ENCODE peak calls at places on chromosomes 16 and 17, in seven cellular contexts. O is breast epithelium, F is bronchial epithelial cell, H is OCI-LY7, P is tibial artery, M is psoas muscle, Z is ascending aorta. W is an unnamed sample. For H3K36me3, the result is how much of the 10 kb centered on the place peaks cover.

GRCh38 chr17:63275318-63275967 is 170.7 kb downstream of the CYB561 start:
- DNase-seq in O (no peak), F (peak), H (no peak), P (no peak), M (no peak), Z (no peak), W (no peak)

GRCh38 chr17:29190039-29190438 is 9.8 kb upstream of the MYO18A start:
- DNase-seq in O (no peak), F (no peak), H (no peak), P (no peak), M (no peak), Z (no peak), W (no peak)

GRCh38 chr17:79356839-79357447 is 253.9 kb downstream of the RBFOX3 start:
- DNase-seq in O (no peak), F (no peak), H (no peak), P (no peak), M (peak), Z (no peak), W (no peak)

GRCh38 chr16:63457869-63458268 is 1421.6 kb upstream of the CDH8 start:
- DNase-seq in O (no peak), F (no peak), H (no peak), P (no peak), M (no peak), Z (no peak), W (no peak)

GRCh38 chr16:56199164-56199563 is 7.9 kb downstream of the GNAO1 start:
- DNase-seq in O (no peak), F (no peak), H (peak), P (no peak), M (no peak), Z (no peak), W (no peak)

GRCh38 chr17:44095647-44096496 is 25.3 kb downstream of the G6PC3 start:
- DNase-seq in O (no peak), F (peak), H (no peak), P (peak), M (peak), Z (no peak), W (no peak)

GRCh38 chr17:58968662-58969061 is 138.0 kb downstream of the TRIM37 start:
- DNase-seq in O (no peak), F (no peak), H (no peak), P (no peak), M (no peak), Z (no peak), W (no peak)

GRCh38 chr16:47073223-47074155 is 70.3 kb downstream of the NETO2 start:
- DNase-seq in O (no peak), F (no peak), H (no peak), P (no peak), M (no peak), Z (no peak), W (no peak)

GRCh38 chr17:5587431-5588032 is 3.2 kb upstream of the NLRP1 start:
- DNase-seq in O (no peak), F (peak), H (peak), P (no peak), M (no peak), Z (no peak), W (no peak)

GRCh38 chr17:73863761-73864535 is 219.7 kb upstream of the SDK2 start:
- DNase-seq in O (no peak), F (no peak), H (no peak), P (no peak), M (no peak), Z (no peak), W (no peak)

GRCh38 chr16:22191966-22192260 is 14.2 kb upstream of the EEF2K start:
- DNase-seq in O (no peak), F (no peak), H (peak), P (no peak), M (peak), Z (no peak), W (no peak)

GRCh38 chr17:81438688-81439087 is 43.4 kb downstream of the BAHCC1 start:
- DNase-seq in O (no peak), F (no peak), H (peak), P (no peak), M (no peak), Z (no peak), W (no peak)

GRCh38 chr17:79919164-79919585 is 79.9 kb upstream of the CBX4 start:
- DNase-seq in O (peak), F (peak), H (no peak), P (peak), M (peak), Z (peak), W (peak)

GRCh38 chr17:56000411-56000810 is 152.9 kb upstream of the ANKFN1 start:
- DNase-seq in O (no peak), F (no peak), H (no peak), P (no peak), M (no peak), Z (no peak), W (no peak)

GRCh38 chr17:2008332-2009126 is 16.6 kb downstream of the RTN4RL1 start:
- DNase-seq in O (no peak), F (no peak), H (no peak), P (no peak), M (peak), Z (no peak), W (no peak)

GRCh38 chr17:9386401-9386800 is 189.2 kb downstream of the STX8 start:
- DNase-seq in O (no peak), F (peak), H (no peak), P (no peak), M (no peak), Z (no peak), W (no peak)

GRCh38 chr16:6032438-6032837 is 934.8 kb upstream of the EEF2KMT start:
- DNase-seq in O (no peak), F (no peak), H (no peak), P (no peak), M (no peak), Z (no peak), W (no peak)

GRCh38 chr17:78725448-78726021 is 56.5 kb downstream of the CYTH1 start:
- DNase-seq in O (no peak), F (no peak), H (peak), P (no peak), M (no peak), Z (no peak), W (no peak)

GRCh38 chr17:40068917-40069750 is 6.4 kb downstream of the THRA start:
- DNase-seq in O (peak), F (peak), H (peak), P (peak), M (peak), Z (peak), W (peak)

GRCh38 chr17:4900231-4901107 is 1.1 kb downstream of the C17orf107 start:
- DNase-seq in O (no peak), F (no peak), H (peak), P (no peak), M (peak), Z (no peak), W (no peak)

GRCh38 chr17:2929881-2930533 is 133.4 kb downstream of the OR1D5 start:
- DNase-seq in O (no peak), F (peak), H (peak), P (no peak), M (no peak), Z (no peak), W (no peak)

GRCh38 chr17:78344666-78345065 is 15.2 kb downstream of the SOCS3 start:
- DNase-seq in O (no peak), F (no peak), H (no peak), P (no peak), M (no peak), Z (no peak), W (no peak)

GRCh38 chr17:28745777-28746473 is 2.1 kb downstream of the TRAF4 start:
- DNase-seq in O (peak), F (peak), H (no peak), P (no peak), M (peak), Z (no peak), W (no peak)

GRCh38 chr16:66070140-66070887 is 296.2 kb upstream of the CDH5 start:
- DNase-seq in O (peak), F (no peak), H (no peak), P (peak), M (peak), Z (no peak), W (peak)

GRCh38 chr16:49464877-49465504 is 91.4 kb downstream of the C16orf78 start:
- DNase-seq in O (peak), F (no peak), H (peak), P (no peak), M (peak), Z (no peak), W (no peak)

GRCh38 chr17:81322271-81323082 is 27.4 kb upstream of the SLC38A10 start:
- DNase-seq in O (no peak), F (no peak), H (peak), P (no peak), M (peak), Z (no peak), W (no peak)

GRCh38 chr17:72244494-72244893 is 123.7 kb downstream of the SOX9 start:
- DNase-seq in O (no peak), F (peak), H (no peak), P (no peak), M (no peak), Z (no peak), W (no peak)

GRCh38 chr16:72837846-72838661 is 209.9 kb downstream of the ZFHX3 start:
- DNase-seq in O (no peak), F (no peak), H (no peak), P (no peak), M (no peak), Z (no peak), W (no peak)

GRCh38 chr17:39073916-39074315 is 77.5 kb downstream of the PLXDC1 start:
- DNase-seq in O (no peak), F (peak), H (no peak), P (no peak), M (no peak), Z (no peak), W (no peak)

GRCh38 chr16:70604407-70605283 is 41.7 kb upstream of the IL34 start:
- DNase-seq in O (peak), F (no peak), H (no peak), P (no peak), M (no peak), Z (no peak), W (no peak)

GRCh38 chr16:1691956-1692355 is 13.9 kb downstream of the JPT2 start:
- DNase-seq in O (no peak), F (peak), H (no peak), P (no peak), M (no peak), Z (no peak), W (no peak)

GRCh38 chr17:51617876-51618455 is 357.6 kb downstream of the UTP18 start:
- DNase-seq in O (no peak), F (no peak), H (no peak), P (no peak), M (no peak), Z (no peak), W (no peak)

DNA sequence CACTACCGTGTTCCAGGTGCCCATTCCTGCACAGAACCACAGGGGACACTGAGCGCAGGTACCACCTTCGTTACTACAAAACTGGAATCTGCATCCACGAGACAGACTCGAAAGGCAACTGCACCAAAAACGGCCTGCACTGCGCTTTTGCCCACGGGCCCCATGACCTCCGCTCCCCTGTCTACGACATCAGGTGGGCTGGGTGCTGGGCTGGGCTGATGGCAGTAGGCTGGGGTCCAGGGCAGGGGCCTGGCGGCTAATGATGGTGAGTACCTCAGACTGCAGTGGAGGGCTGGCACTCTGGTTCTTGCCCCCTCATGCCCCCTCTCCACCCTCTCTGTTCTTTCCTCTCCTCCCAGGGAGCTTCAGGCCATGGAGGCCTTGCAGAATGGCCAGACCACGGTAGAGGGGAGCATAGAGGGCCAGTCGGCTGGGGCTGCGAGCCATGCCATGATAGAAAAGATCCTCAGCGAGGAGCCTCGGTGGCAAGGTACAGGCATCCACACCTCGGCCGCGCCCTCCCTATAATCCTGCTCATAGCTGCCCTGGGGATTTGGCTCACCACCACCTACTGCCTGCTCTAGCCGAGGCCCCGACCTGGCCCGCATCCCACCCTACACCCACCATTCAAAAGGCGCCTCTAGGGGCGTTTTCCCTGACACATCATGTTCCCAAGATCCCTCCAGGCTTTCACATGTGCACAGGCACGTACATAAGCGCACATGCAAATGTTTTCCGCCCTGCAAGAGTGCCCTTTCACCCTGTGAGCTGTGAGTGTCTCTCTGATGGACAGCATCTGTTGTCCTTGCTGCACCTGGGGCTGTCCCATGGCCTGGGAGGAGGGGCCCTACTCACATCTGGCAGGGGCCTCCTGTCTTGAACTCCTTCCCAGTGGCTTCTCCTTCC is 27.7 kb downstream of the UNK start:
- DNase-seq in O (no peak), F (no peak), H (no peak), P (no peak), M (no peak), Z (no peak), W (no peak)
- H3K36me3 ChIP-seq in O (under half), F (under half), H (half or more), P (under half), M (half or more), Z (half or more), W (under half)

DNA sequence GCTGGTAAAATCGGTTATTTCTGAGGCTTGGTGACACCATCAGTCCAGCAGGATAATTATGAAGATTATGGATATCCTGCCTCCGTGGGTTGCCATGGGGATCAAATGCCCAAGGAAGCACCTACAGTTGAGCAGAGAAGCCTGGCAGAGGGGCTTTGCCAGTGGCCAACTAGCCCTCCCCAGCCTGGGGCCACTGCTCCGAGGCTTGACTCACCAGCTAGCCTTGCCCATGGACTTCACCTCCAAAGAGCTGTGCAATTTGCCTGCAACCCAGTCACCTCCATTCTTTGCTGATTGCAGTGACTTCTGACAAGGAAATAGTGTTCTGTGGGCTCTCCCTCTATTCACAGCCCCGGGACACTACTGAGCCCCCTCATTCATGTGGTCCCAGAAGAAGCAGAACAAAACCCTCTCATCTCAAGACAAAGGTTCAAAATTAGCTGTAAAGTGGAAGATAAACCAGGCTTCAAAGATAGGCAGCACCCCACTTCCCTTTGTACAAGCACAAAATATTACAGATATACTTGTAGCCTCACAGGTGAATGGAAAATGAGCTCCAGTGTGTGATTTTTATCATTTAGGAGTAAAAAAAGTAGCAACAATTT is 1.6 kb downstream of the PECAM1 start:
- DNase-seq in O (no peak), F (no peak), H (no peak), P (no peak), M (no peak), Z (no peak), W (no peak)
- H3K4me3 ChIP-seq in O (peak), F (no peak), H (no peak), P (peak), M (peak), Z (no peak), W (peak)

DNA sequence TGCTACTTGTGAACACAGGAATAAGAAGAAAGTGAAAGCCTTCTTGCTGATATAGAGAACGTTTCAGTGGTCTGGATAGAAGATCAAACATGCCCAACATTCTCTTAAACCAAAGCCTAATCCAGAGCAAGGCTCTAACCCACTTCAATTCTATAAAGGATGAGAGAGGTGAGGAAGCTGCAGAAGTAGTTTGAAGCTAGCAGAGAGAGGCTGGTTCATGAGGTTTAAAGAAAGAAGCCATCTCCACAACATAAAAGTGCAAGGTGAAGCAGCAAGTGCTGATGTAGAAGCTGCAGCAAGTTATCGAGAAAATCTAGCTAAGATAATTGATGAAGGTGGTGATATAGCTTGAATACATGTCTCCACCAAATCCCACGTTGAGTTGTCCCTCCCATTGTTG is 383.3 kb upstream of the ASIC2 start:
- DNase-seq in O (no peak), F (no peak), H (no peak), P (no peak), M (no peak), Z (no peak), W (no peak)
- TF ChIP-seq CTCF in O (no peak), F (no peak), H (no peak), P (no peak), M (no peak), Z (no peak), W (no peak)

DNA sequence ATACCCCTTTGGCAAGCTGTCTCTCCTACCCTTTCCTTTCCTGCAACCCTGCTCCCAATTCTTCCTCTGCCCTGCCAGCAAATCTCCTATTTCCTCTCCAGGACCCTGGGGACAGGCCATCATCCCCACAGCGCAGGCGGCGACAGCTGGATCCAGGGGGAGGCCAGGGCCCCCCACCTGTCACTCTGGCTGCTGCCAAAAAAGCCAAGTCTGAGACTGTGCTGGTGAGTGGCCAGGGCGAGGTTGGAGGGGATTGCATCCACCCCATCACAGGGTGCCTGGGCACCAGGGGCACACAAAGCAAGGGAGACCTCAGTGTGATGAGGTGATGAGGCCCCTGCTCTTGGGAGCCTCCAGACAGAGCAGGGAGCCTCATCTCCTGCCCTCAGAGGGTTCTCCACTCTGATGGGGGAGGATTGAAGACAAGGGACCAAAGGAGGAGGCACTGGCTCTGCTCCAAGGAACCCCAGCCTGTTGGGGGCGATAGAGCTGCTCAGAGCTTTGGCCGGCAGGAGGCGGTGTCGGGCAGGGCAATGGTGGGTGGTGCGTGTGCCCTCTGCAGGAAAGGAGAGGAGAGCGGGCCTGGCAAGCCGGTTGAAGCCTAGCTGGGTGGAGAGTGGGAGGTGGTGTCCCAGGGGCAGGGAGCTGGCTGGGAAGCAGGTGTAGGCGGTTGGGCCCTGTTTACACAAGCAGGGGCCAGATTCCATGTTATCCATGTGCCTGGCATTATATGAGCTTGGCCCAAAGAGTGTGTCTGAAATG is 15.6 kb upstream of the PDK2 start:
- DNase-seq in O (no peak), F (no peak), H (peak), P (no peak), M (peak), Z (no peak), W (no peak)
- H3K36me3 ChIP-seq in O (under half), F (half or more), H (under half), P (half or more), M (half or more), Z (half or more), W (under half)

DNA sequence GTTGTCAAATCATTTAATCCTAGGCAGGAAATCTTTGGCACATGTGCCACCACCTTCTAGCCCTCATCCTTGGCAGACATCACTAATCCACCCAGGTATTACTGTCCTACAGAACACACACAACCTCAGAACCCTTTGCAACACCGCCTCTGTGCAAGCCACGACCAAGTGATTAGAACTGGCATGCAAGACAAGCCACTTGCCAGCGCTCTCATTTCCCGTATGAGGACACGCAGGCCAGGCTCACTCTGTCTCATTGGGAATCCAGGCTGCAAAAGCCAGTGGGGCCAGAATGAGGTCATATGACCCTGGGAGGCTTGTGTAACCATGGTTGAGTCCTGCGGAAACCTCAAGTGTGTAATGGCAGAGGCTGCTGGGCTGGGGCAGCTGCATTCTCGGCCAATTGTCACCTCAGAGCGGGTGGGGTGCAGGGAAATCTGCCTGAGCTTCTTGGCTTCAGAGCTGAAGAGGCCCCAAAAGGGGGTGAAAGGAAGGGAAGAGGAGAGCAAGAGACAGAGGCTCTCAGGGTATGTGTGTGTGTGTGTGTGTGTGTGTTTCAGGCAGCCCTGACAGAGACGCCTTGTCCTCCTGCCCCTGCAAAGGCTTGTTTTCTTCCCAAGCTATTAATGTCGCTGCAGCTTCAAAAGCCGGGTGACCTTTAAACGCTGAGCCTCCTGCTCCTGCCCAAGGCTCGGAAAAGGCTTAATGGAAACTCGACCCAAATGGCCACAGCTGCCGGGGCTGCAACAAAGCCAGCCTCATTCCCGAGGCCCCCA is 43.2 kb upstream of the MRPS23 start:
- DNase-seq in O (peak), F (peak), H (no peak), P (peak), M (peak), Z (peak), W (peak)
- H3K4me3 ChIP-seq in O (peak), F (no peak), H (no peak), P (peak), M (peak), Z (no peak), W (peak)

GRCh38 chr17:17300624-17301568 is 2.3 kb upstream of the NT5M start:
- DNase-seq in O (no peak), F (peak), H (peak), P (peak), M (no peak), Z (no peak), W (no peak)
- TF ChIP-seq CTCF in O (no peak), F (no peak), H (no peak), P (no peak), M (no peak), Z (no peak), W (no peak)

W was measured in tibial nerve.